ENCODE peak calls at places on chromosomes 3 and 15, in ten cellular contexts. E is transverse colon; L is AG04450; I is CD8-positive, alpha-beta memory T cell; O is A673; V is body of pancreas; T is GM23248; F is upper lobe of right lung; A is BE2C; S is spleen. G is an unnamed sample.

GRCh38 chr3:46668116-46668515 is 25.4 kb downstream of the ALS2CL start:
- DNase-seq in E (peak; percentile 6), L (no peak), I (no peak), O (no peak), V (no peak), T (no peak), F (peak; percentile 52), A (peak; percentile 2), S (peak; percentile 51), G (no peak)

GRCh38 chr3:59446775-59447465 is 397.1 kb upstream of the CFAP20DC start:
- DNase-seq in E (no peak), L (no peak), I (no peak), O (no peak), V (no peak), T (no peak), F (no peak), A (peak; percentile 23), S (no peak), G (no peak)

GRCh38 chr3:31345581-31345980 is 187.1 kb upstream of the STT3B start:
- DNase-seq in E (no peak), L (no peak), I (no peak), O (no peak), V (no peak), T (no peak), F (no peak), A (no peak), S (no peak), G (no peak)

GRCh38 chr3:31891876-31892455 is 89.1 kb downstream of the OSBPL10 start:
- DNase-seq in E (no peak), L (no peak), I (no peak), O (no peak), V (no peak), T (no peak), F (no peak), A (no peak), S (no peak), G (no peak)

GRCh38 chr15:81909229-81910087 is 136.4 kb downstream of the MEX3B start:
- DNase-seq in E (no peak), L (no peak), I (no peak), O (peak; percentile 20), V (no peak), T (no peak), F (no peak), A (peak; percentile 43), S (no peak), G (no peak)

GRCh38 chr3:141275973-141276372 is 44.3 kb downstream of the PXYLP1 start:
- DNase-seq in E (no peak), L (peak; percentile 18), I (no peak), O (no peak), V (no peak), T (peak; percentile 40), F (no peak), A (no peak), S (no peak), G (no peak)

GRCh38 chr15:60932051-60932915 is 296.8 kb downstream of the RORA start:
- DNase-seq in E (no peak), L (no peak), I (peak; percentile 5), O (peak; percentile 29), V (no peak), T (peak; percentile 96), F (peak; percentile 64), A (no peak), S (no peak), G (peak; percentile 24)

GRCh38 chr3:161295325-161295724 is 74.2 kb downstream of the NMD3 start:
- DNase-seq in E (no peak), L (no peak), I (no peak), O (no peak), V (no peak), T (peak; percentile 2), F (no peak), A (no peak), S (no peak), G (no peak)

GRCh38 chr3:126110431-126111125 is 26.7 kb upstream of the SLC41A3 start:
- DNase-seq in E (no peak), L (no peak), I (no peak), O (no peak), V (no peak), T (no peak), F (no peak), A (no peak), S (peak; percentile 56), G (no peak)

GRCh38 chr3:177111541-177111949 is 85.7 kb downstream of the TBL1XR1 start:
- DNase-seq in E (no peak), L (no peak), I (no peak), O (no peak), V (no peak), T (no peak), F (no peak), A (no peak), S (no peak), G (no peak)

DNA sequence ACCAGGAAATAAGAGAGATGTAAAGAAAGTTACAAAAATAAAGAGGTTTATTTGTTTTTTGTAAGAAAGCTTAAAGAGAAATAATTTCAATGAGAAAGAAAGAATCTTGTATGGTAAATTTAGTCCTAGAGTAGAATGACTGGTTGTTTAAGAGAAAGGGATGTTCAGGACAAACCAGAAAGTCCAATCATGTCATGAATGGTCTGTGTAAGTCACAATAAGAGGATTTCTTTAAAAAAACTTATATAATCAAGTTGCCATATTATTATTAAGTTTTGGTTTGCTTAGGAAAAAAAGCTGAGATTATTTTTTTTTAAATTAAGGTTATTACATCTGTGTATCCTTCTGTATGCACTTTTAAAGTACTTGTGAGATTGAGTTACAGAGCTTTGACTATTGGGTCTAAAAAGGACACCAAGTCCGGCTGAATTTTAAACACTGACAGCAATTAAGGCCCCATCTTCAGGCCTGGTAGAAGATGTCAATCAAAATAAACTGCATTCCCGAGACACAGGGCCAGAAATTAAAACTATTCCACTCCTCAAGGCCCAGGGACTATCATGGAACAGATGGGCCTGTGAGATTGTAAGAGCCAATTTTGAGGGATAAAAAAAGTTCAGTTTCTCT is 12.2 kb downstream of the ERICH6 start:
- DNase-seq in E (no peak), L (no peak), I (no peak), O (no peak), V (no peak), T (no peak), F (no peak), A (no peak), S (no peak), G (no peak)
- H3K9me3 ChIP-seq in E (peaks cover 8% of the 10 kb centered on the region), L (no peaks in the 10 kb centered on the region), I (no peaks in the 10 kb centered on the region), O (peaks cover 18% of the 10 kb centered on the region), V (no peaks in the 10 kb centered on the region), T (no peaks in the 10 kb centered on the region), F (no peaks in the 10 kb centered on the region), A (no peaks in the 10 kb centered on the region), S (peaks cover 28% of the 10 kb centered on the region), G (peaks cover 8% of the 10 kb centered on the region)

GRCh38 chr3:6640907-6641306 is 220.0 kb upstream of the GRM7 start:
- DNase-seq in E (no peak), L (no peak), I (no peak), O (no peak), V (no peak), T (no peak), F (no peak), A (no peak), S (no peak), G (no peak)

DNA sequence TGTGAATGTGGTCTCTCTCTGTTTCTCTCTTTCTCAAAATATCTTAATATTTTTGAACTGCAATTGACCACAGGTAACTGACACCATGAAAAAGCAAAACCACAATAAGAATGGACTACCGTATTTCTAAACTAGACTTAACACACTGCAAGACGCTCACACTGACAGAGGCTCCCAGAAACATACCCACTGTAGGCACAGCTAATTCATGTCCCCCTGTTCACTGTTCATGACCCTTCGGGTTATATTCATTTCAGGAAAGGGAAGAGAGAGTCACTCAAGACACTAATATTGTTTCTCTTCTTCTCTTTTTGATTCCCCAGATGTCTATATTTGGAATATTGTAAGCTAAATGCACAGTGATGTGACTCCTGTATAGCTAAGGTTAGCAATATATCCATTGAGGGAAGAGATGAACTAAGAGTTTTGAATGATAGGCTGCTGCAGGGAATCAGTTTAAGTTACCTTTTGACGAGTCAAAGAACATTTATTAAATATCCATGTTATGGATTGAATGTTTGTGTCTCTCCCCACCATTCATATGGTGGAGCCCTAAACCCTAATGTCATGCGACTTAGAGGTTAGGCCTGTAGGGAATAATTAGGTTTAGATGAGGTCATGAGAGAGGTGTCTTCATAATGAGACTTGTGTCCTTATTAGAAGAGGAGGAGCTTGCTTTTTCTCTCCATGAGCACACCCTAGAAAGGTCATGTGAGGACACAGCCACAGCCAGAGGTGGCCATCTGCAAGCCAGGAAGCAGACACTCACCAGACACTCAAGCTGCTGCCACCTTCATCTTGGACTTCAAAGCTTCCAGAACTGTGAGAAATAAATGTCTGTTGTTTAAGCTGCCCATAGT is 216.6 kb upstream of the GRM7 start:
- DNase-seq in E (no peak), L (no peak), I (no peak), O (no peak), V (no peak), T (no peak), F (no peak), A (no peak), S (no peak), G (no peak)
- H3K9me3 ChIP-seq in E (no peaks in the 10 kb centered on the region), L (peaks cover 5% of the 10 kb centered on the region), I (no peaks in the 10 kb centered on the region), O (no peaks in the 10 kb centered on the region), V (no peaks in the 10 kb centered on the region), T (no peaks in the 10 kb centered on the region), F (no peaks in the 10 kb centered on the region), A (no peaks in the 10 kb centered on the region), S (no peaks in the 10 kb centered on the region), G (peaks cover 3% of the 10 kb centered on the region)

GRCh38 chr15:99593070-99593469 is 27.3 kb downstream of the MEF2A start:
- DNase-seq in E (no peak), L (no peak), I (no peak), O (no peak), V (no peak), T (no peak), F (no peak), A (no peak), S (no peak), G (no peak)
- H3K9me3 ChIP-seq in E (no peaks in the 10 kb centered on the region), L (no peaks in the 10 kb centered on the region), I (no peaks in the 10 kb centered on the region), O (peaks cover 3% of the 10 kb centered on the region), V (no peaks in the 10 kb centered on the region), T (no peaks in the 10 kb centered on the region), F (no peaks in the 10 kb centered on the region), A (no peaks in the 10 kb centered on the region), S (peaks cover 13% of the 10 kb centered on the region), G (peaks cover 1% of the 10 kb centered on the region)

GRCh38 chr3:176075491-176075890 is 1121.8 kb downstream of the TBL1XR1 start:
- DNase-seq in E (no peak), L (no peak), I (no peak), O (no peak), V (no peak), T (no peak), F (no peak), A (no peak), S (no peak), G (no peak)

GRCh38 chr3:176074096-176074495 is 1123.2 kb downstream of the TBL1XR1 start:
- DNase-seq in E (no peak), L (no peak), I (no peak), O (no peak), V (no peak), T (no peak), F (no peak), A (no peak), S (no peak), G (no peak)

GRCh38 chr3:176079785-176080184 is 1117.5 kb downstream of the TBL1XR1 start:
- DNase-seq in E (no peak), L (no peak), I (no peak), O (no peak), V (no peak), T (no peak), F (no peak), A (no peak), S (no peak), G (no peak)

GRCh38 chr3:176075046-176075445 is 1122.2 kb downstream of the TBL1XR1 start:
- DNase-seq in E (no peak), L (no peak), I (no peak), O (no peak), V (no peak), T (no peak), F (no peak), A (no peak), S (no peak), G (no peak)

GRCh38 chr3:176078916-176079315 is 1118.4 kb downstream of the TBL1XR1 start:
- DNase-seq in E (no peak), L (no peak), I (no peak), O (no peak), V (no peak), T (no peak), F (no peak), A (no peak), S (no peak), G (no peak)
- H3K9me3 ChIP-seq in E (no peaks in the 10 kb centered on the region), L (no peaks in the 10 kb centered on the region), I (no peaks in the 10 kb centered on the region), O (no peaks in the 10 kb centered on the region), V (peaks cover 3% of the 10 kb centered on the region), T (no peaks in the 10 kb centered on the region), F (no peaks in the 10 kb centered on the region), A (no peaks in the 10 kb centered on the region), S (peaks cover 15% of the 10 kb centered on the region), G (no peaks in the 10 kb centered on the region)